ENCODE peak calls at places on chromosome 1, in six cellular contexts. I is GM12891; K is effector CD4-positive, alpha-beta T cell; J is posterior cingulate gyrus; D is endothelial cell; X is COR-L47. U is an unnamed sample.

GRCh38 chr1:201119206-201119814 is 7.1 kb upstream of the CACNA1S start:
- DNase-seq in I (peak; percentile 63), K (peak; percentile 35), J (peak; percentile 52), D (peak; percentile 73), X (no peak), U (peak; percentile 48)

GRCh38 chr1:214660900-214661299 is 57.9 kb downstream of the CENPF start:
- DNase-seq in I (no peak), K (no peak), J (peak; percentile 53), D (peak; percentile 6), X (no peak), U (peak; percentile 25)

GRCh38 chr1:147895123-147895522 is 7.5 kb upstream of the GJA8 start:
- DNase-seq in I (no peak), K (no peak), J (no peak), D (no peak), X (no peak), U (no peak)

GRCh38 chr1:153485880-153486279 is 25.4 kb upstream of the S100A7 start:
- DNase-seq in I (no peak), K (no peak), J (no peak), D (no peak), X (peak; percentile 96), U (no peak)

GRCh38 chr1:153968972-153969371 is 1.3 kb downstream of the CREB3L4 start:
- DNase-seq in I (no peak), K (no peak), J (no peak), D (no peak), X (no peak), U (no peak)

GRCh38 chr1:6111571-6111970 is 65.9 kb downstream of the KCNAB2 start:
- DNase-seq in I (no peak), K (no peak), J (peak; percentile 19), D (no peak), X (peak; percentile 38), U (no peak)

GRCh38 chr1:164928223-164928814 is 369.3 kb downstream of the PBX1 start:
- DNase-seq in I (no peak), K (no peak), J (no peak), D (no peak), X (no peak), U (no peak)

GRCh38 chr1:226979517-226980121 is 39.5 kb downstream of the COQ8A start:
- DNase-seq in I (no peak), K (no peak), J (no peak), D (no peak), X (no peak), U (no peak)

GRCh38 chr1:112618114-112618720 is 724 bp downstream of the ST7L start:
- DNase-seq in I (no peak), K (peak; percentile 24), J (no peak), D (no peak), X (no peak), U (no peak)